ENCODE peak calls at places on chromosomes 12 and 14, in five cellular contexts. R is trophoblast cell, S is OCI-LY7, T is mesenchymal stem cell, X is SK-N-SH. G is an unnamed sample.

GRCh38 chr12:4828176-4828575 is 81.5 kb upstream of the KCNA1 start:
- DNase-seq in R (no peak), S (peak; percentile 37), T (no peak), X (no peak), G (peak; percentile 43)

GRCh38 chr12:85805654-85806053 is 30.6 kb downstream of the RASSF9 start:
- DNase-seq in R (no peak), S (no peak), T (no peak), X (no peak), G (no peak)

GRCh38 chr14:87052646-87053225 is 940.2 kb downstream of the GALC start:
- DNase-seq in R (no peak), S (no peak), T (peak; percentile 3), X (no peak), G (no peak)

GRCh38 chr12:49340971-49341776 is 4.2 kb upstream of the C1QL4 start:
- DNase-seq in R (no peak), S (no peak), T (no peak), X (no peak), G (no peak)

GRCh38 chr14:105601360-105602242 is 75.2 kb downstream of the TMEM121 start:
- DNase-seq in R (no peak), S (no peak), T (no peak), X (no peak), G (no peak)

GRCh38 chr14:64060648-64061096 is 207.9 kb downstream of the SYNE2 start:
- DNase-seq in R (peak; percentile 44), S (peak; percentile 36), T (no peak), X (no peak), G (peak; percentile 93)

GRCh38 chr14:32023540-32023939 is 53.6 kb upstream of the ARHGAP5 start:
- DNase-seq in R (no peak), S (no peak), T (no peak), X (no peak), G (no peak)

GRCh38 chr14:55354500-55354899 is 57.1 kb downstream of the ATG14 start:
- DNase-seq in R (peak; percentile 35), S (peak; percentile 68), T (peak; percentile 56), X (peak; percentile 63), G (peak; percentile 90)

GRCh38 chr14:99479903-99480855 is 480 bp downstream of the SETD3 start:
- DNase-seq in R (no peak), S (peak; percentile 45), T (peak; percentile 83), X (peak; percentile 61), G (peak; percentile 82)

GRCh38 chr12:43233861-43234260 is 318.1 kb downstream of the ADAMTS20 start:
- DNase-seq in R (no peak), S (no peak), T (no peak), X (no peak), G (no peak)

GRCh38 chr14:75310295-75311059 is 31.8 kb downstream of the FOS start:
- DNase-seq in R (peak; percentile 53), S (no peak), T (peak; percentile 96), X (peak; percentile 82), G (no peak)

GRCh38 chr12:106978035-106978800 is 8.7 kb downstream of the MTERF2 start:
- DNase-seq in R (no peak), S (no peak), T (no peak), X (peak; percentile 38), G (no peak)

DNA sequence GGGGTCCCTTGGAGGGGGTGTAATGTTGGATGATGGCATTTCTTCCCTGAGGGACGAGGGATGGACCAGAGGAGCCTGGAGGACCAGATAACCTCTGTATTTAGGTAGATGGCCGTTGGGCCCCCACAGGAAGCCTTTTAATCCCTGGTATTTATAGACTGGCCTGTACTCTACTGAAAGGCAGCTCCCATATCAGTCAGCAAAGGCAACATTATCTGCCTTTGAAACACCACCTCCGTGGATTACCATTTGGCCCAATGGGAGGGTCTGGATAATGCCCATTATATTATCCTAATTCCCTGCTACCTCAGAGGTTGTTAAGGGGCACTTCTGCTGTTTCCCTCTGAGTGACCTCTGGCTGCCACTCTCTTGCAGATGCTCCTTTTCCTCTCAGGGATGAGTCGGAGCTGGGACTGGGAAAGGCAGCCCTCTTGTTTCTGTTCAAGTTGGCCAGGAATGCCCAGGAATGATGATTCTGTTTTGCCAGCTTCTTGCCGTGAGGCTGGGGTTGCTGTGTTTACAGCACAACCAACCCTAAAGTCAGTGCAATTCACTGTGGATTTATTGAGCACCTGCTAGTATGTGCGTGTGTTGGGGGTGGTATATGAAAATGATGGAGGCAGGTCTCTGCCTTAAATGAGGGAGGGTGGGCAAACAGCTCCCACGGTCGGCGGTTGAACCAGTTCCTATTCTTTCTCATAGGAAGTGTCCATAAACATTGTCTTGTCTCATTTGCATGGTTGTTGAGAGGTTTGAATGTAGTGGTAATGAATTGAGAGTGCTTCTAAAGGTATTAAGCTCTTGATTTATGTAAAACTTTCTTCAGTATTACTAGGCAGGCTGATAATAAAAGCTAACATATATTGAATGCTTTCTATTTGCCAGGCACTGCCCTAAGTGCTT is 18.1 kb downstream of the SUSD6 start:
- DNase-seq in R (no peak), S (peak; percentile 65), T (no peak), X (no peak), G (peak; percentile 78)
- H3K4me1 ChIP-seq in R (peaks cover 6% of the 10 kb centered on the region), S (peaks cover 100% of the 10 kb centered on the region), T (peaks cover 16% of the 10 kb centered on the region), X (peaks cover 5% of the 10 kb centered on the region), G (peaks cover 100% of the 10 kb centered on the region)

DNA sequence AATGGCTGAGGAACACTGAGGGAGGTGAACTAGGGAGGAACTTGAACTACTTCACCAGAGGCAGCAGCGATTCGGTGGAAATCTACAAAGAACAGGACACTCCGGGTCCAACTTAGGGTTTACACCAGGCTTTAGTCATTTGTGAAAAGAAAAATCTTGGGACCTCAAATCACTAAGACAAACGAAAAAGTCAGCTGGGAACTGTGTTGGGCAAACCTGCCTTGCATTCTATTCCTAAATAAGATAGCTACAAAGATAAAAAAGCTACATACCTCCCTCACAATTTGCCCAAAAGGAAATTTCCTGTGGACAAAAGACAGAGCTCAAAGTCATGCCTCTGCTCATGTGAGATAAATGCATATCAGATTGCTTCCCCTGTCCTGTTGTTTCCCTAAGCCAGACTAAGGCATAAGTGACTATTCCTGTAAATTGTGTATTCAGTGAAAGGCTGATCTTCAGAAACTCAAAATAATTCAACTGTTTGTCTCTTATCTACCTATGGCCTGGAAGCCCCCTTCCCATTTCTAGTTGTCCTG is 106.6 kb downstream of the APAF1 start:
- DNase-seq in R (no peak), S (no peak), T (no peak), X (no peak), G (no peak)
- H3K4me2 ChIP-seq in R (no peak overlapping the region), S (no peak overlapping the region), T (no peak overlapping the region), X (no peak overlapping the region), G (no peak overlapping the region)

DNA sequence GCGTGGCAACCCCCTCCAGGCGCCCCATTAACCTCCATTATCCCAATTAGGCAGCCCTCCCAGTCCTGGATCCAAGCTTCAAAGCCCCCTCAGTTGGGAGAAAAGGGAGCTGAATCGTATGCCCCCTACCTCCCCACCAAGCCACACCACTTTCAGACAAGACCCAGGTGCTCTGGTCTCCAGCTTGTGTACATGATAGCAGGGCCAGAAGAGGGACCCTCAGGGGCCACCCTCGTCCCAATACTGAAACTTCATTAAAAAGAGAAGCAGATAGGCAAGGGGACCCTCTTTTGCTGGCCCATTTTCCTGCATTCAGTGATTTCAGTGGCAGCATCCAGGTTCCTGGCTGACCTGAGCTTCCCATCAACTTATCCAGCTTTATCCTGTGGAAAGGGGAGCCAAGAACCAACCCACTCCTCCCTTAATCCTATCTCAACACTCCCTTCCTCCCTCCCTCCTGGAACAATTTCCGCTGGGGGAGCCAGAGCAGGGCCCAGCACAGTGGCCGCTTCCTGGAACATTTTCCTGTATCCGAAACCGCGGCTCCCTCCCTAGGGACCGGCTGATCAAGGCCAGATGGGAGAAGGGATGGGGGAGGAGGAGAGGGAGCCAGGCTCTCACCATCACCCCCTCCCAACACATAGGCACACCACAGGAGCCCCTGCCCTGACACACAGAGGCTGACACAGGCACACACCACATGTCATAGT is 9.5 kb upstream of the SP7 start:
- DNase-seq in R (no peak), S (no peak), T (peak; percentile 56), X (peak; percentile 50), G (no peak)
- H2AFZ ChIP-seq in R (no peak overlapping the region), S (peak overlapping the region; percentile 74), T (peak overlapping the region; percentile 47), X (peak overlapping the region; percentile 3), G (peak overlapping the region; percentile 100)

GRCh38 chr12:120939523-120939922 is 35.4 kb upstream of the SPPL3 start:
- DNase-seq in R (peak; percentile 89), S (no peak), T (no peak), X (no peak), G (no peak)

GRCh38 chr12:120932956-120933526 is 28.9 kb upstream of the SPPL3 start:
- DNase-seq in R (no peak), S (no peak), T (no peak), X (no peak), G (no peak)

GRCh38 chr12:120938496-120938895 is 34.3 kb upstream of the SPPL3 start:
- DNase-seq in R (peak; percentile 47), S (no peak), T (no peak), X (no peak), G (no peak)

GRCh38 chr12:120939954-120940353 is 35.8 kb upstream of the SPPL3 start:
- DNase-seq in R (peak; percentile 14), S (no peak), T (no peak), X (no peak), G (no peak)

GRCh38 chr12:120936197-120936596 is 32.0 kb upstream of the SPPL3 start:
- DNase-seq in R (no peak), S (no peak), T (no peak), X (no peak), G (no peak)
- H3K4me1 ChIP-seq in R (peaks cover 8% of the 10 kb centered on the region), S (no peaks in the 10 kb centered on the region), T (peaks cover 3% of the 10 kb centered on the region), X (no peaks in the 10 kb centered on the region), G (no peaks in the 10 kb centered on the region)

DNA sequence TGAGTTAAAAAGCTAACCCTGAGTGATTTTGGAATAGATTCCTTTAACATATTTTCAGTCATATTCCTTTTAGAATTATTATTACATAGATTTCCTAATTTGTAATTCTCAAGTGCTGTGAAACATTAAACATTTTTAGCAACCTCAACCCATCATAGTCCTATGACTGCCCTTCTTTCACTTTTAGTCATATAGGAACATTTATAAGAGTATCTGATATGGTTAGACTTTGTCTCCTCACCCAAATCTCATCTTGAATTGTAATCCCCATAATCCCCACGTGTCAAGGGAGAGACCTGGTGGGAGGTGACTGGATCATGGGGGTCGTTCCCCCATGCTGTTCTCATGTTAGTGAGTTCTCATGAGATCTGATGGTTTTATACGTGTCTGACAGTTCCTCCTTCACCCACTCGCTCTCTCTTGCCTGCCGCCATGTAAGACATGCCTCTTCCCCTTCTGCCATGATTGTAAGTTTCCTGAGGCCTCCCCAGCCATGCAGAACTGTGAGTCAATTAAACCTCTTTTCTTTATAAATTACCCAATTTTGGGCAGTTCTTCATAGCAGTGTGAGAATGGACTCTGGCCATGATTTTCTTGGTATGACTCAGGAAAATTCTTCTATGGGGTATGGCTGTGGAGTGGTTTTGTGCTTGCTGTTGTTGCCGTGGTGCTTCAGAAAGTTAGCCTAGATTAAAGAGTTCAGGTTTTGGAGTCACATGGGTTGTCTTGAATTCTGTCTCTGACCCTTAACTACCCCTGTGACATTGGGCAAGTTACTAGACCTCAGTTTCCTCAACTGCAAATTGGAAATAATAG is 83.9 kb downstream of the FUT8 start:
- DNase-seq in R (no peak), S (no peak), T (peak; percentile 6), X (no peak), G (no peak)
- H3K4me2 ChIP-seq in R (no peak overlapping the region), S (no peak overlapping the region), T (no peak overlapping the region), X (no peak overlapping the region), G (no peak overlapping the region)

GRCh38 chr12:15827136-15827535 is 37.9 kb upstream of the EPS8 start:
- DNase-seq in R (no peak), S (no peak), T (no peak), X (no peak), G (no peak)

GRCh38 chr12:15831315-15831993 is 42.3 kb upstream of the EPS8 start:
- DNase-seq in R (no peak), S (no peak), T (no peak), X (no peak), G (no peak)

GRCh38 chr12:15829949-15830348 is 40.8 kb upstream of the EPS8 start:
- DNase-seq in R (no peak), S (no peak), T (peak; percentile 18), X (no peak), G (no peak)

GRCh38 chr12:15829255-15829654 is 40.1 kb upstream of the EPS8 start:
- DNase-seq in R (no peak), S (no peak), T (no peak), X (no peak), G (no peak)

GRCh38 chr12:15830538-15830937 is 41.4 kb upstream of the EPS8 start:
- DNase-seq in R (no peak), S (no peak), T (no peak), X (no peak), G (no peak)
- H2AFZ ChIP-seq in R (no peak overlapping the region), S (no peak overlapping the region), T (no peak overlapping the region), X (peak overlapping the region; percentile 90), G (no peak overlapping the region)

G was measured in Karpas-422.